ENCODE peak calls at places on chromosomes 7 and 10, in eight cellular contexts. One of them, this sample, is unnamed.

GRCh38 chr10:63707254-63707910 is 186.2 kb downstream of the REEP3 start:
- DNase-seq in astrocyte of the spinal cord: peak
- DNase-seq in fibroblast of pulmonary artery: peak
- DNase-seq in heart right ventricle: peak
- DNase-seq in CD8-positive, alpha-beta memory T cell: no peak
- DNase-seq in fibroblast of lung: peak
- DNase-seq in spleen: no peak
- DNase-seq in GM12865: peak
- DNase-seq in this sample: peak

GRCh38 chr7:115015619-115016018 is 93.7 kb downstream of the MDFIC start:
- DNase-seq in heart right ventricle: no peak
- DNase-seq in GM12865: no peak
- DNase-seq in astrocyte of the spinal cord: peak
- DNase-seq in fibroblast of lung: peak
- DNase-seq in fibroblast of pulmonary artery: peak
- DNase-seq in CD8-positive, alpha-beta memory T cell: no peak
- DNase-seq in spleen: no peak
- DNase-seq in this sample: peak

GRCh38 chr7:42686594-42687156 is 225.2 kb downstream of the C7orf25 start:
- DNase-seq in heart right ventricle: no peak
- DNase-seq in spleen: no peak
- DNase-seq in fibroblast of pulmonary artery: no peak
- DNase-seq in fibroblast of lung: no peak
- DNase-seq in astrocyte of the spinal cord: no peak
- DNase-seq in CD8-positive, alpha-beta memory T cell: no peak
- DNase-seq in GM12865: no peak
- DNase-seq in this sample: no peak

GRCh38 chr7:134875867-134876266 is 96.4 kb downstream of the CALD1 start:
- DNase-seq in CD8-positive, alpha-beta memory T cell: no peak
- DNase-seq in spleen: no peak
- DNase-seq in fibroblast of lung: peak
- DNase-seq in GM12865: no peak
- DNase-seq in fibroblast of pulmonary artery: peak
- DNase-seq in heart right ventricle: no peak
- DNase-seq in astrocyte of the spinal cord: peak
- DNase-seq in this sample: no peak

GRCh38 chr10:33453081-33453850 is 118.8 kb upstream of the NRP1 start:
- DNase-seq in GM12865: no peak
- DNase-seq in fibroblast of pulmonary artery: no peak
- DNase-seq in CD8-positive, alpha-beta memory T cell: no peak
- DNase-seq in fibroblast of lung: no peak
- DNase-seq in astrocyte of the spinal cord: peak
- DNase-seq in spleen: no peak
- DNase-seq in heart right ventricle: no peak
- DNase-seq in this sample: no peak

GRCh38 chr7:153380636-153381035 is 621.1 kb downstream of the ACTR3B start:
- DNase-seq in fibroblast of lung: no peak
- DNase-seq in spleen: no peak
- DNase-seq in astrocyte of the spinal cord: no peak
- DNase-seq in GM12865: no peak
- DNase-seq in fibroblast of pulmonary artery: no peak
- DNase-seq in heart right ventricle: no peak
- DNase-seq in CD8-positive, alpha-beta memory T cell: no peak
- DNase-seq in this sample: no peak

GRCh38 chr10:8137726-8138125 is 83.2 kb downstream of the GATA3 start:
- DNase-seq in fibroblast of pulmonary artery: no peak
- DNase-seq in astrocyte of the spinal cord: no peak
- DNase-seq in CD8-positive, alpha-beta memory T cell: no peak
- DNase-seq in heart right ventricle: no peak
- DNase-seq in spleen: no peak
- DNase-seq in fibroblast of lung: no peak
- DNase-seq in GM12865: peak
- DNase-seq in this sample: no peak

GRCh38 chr10:132676193-132676891 is 109.6 kb downstream of the NKX6-2 start:
- DNase-seq in fibroblast of lung: no peak
- DNase-seq in spleen: peak
- DNase-seq in fibroblast of pulmonary artery: no peak
- DNase-seq in CD8-positive, alpha-beta memory T cell: peak
- DNase-seq in GM12865: no peak
- DNase-seq in astrocyte of the spinal cord: no peak
- DNase-seq in heart right ventricle: no peak
- DNase-seq in this sample: no peak

GRCh38 chr10:103277713-103278299 is 868 bp downstream of the INA start:
- DNase-seq in GM12865: no peak
- DNase-seq in fibroblast of pulmonary artery: no peak
- DNase-seq in fibroblast of lung: no peak
- DNase-seq in heart right ventricle: no peak
- DNase-seq in astrocyte of the spinal cord: no peak
- DNase-seq in CD8-positive, alpha-beta memory T cell: no peak
- DNase-seq in spleen: no peak
- DNase-seq in this sample: no peak

GRCh38 chr10:16967866-16968721 is 150.9 kb upstream of the RSU1 start:
- DNase-seq in heart right ventricle: peak
- DNase-seq in spleen: no peak
- DNase-seq in fibroblast of pulmonary artery: peak
- DNase-seq in CD8-positive, alpha-beta memory T cell: no peak
- DNase-seq in astrocyte of the spinal cord: peak
- DNase-seq in fibroblast of lung: peak
- DNase-seq in GM12865: no peak
- DNase-seq in this sample: no peak

GRCh38 chr10:46019170-46019528 is 11.3 kb downstream of the NCOA4 start:
- DNase-seq in GM12865: no peak
- DNase-seq in heart right ventricle: peak
- DNase-seq in astrocyte of the spinal cord: no peak
- DNase-seq in CD8-positive, alpha-beta memory T cell: no peak
- DNase-seq in spleen: no peak
- DNase-seq in fibroblast of pulmonary artery: no peak
- DNase-seq in fibroblast of lung: no peak
- DNase-seq in this sample: no peak

GRCh38 chr7:135801045-135801693 is 52.6 kb upstream of the FAM180A start:
- DNase-seq in GM12865: peak
- DNase-seq in fibroblast of lung: peak
- DNase-seq in heart right ventricle: peak
- DNase-seq in spleen: no peak
- DNase-seq in CD8-positive, alpha-beta memory T cell: no peak
- DNase-seq in fibroblast of pulmonary artery: peak
- DNase-seq in astrocyte of the spinal cord: peak
- DNase-seq in this sample: peak

GRCh38 chr7:23072043-23072442 is 33.5 kb upstream of the KLHL7 start:
- DNase-seq in fibroblast of lung: peak
- DNase-seq in astrocyte of the spinal cord: peak
- DNase-seq in GM12865: no peak
- DNase-seq in heart right ventricle: no peak
- DNase-seq in CD8-positive, alpha-beta memory T cell: no peak
- DNase-seq in fibroblast of pulmonary artery: peak
- DNase-seq in spleen: no peak
- DNase-seq in this sample: peak

GRCh38 chr10:1044146-1044545 is 4.8 kb downstream of the IDI1 start:
- DNase-seq in fibroblast of lung: no peak
- DNase-seq in CD8-positive, alpha-beta memory T cell: no peak
- DNase-seq in GM12865: peak
- DNase-seq in astrocyte of the spinal cord: no peak
- DNase-seq in fibroblast of pulmonary artery: no peak
- DNase-seq in heart right ventricle: no peak
- DNase-seq in spleen: no peak
- DNase-seq in this sample: no peak

GRCh38 chr10:129658673-129659072 is 191.6 kb downstream of the MGMT start:
- DNase-seq in heart right ventricle: no peak
- DNase-seq in fibroblast of lung: no peak
- DNase-seq in fibroblast of pulmonary artery: no peak
- DNase-seq in GM12865: peak
- DNase-seq in spleen: no peak
- DNase-seq in CD8-positive, alpha-beta memory T cell: no peak
- DNase-seq in astrocyte of the spinal cord: no peak
- DNase-seq in this sample: no peak

GRCh38 chr7:73831656-73832579 is 1.1 kb downstream of the CLDN4 start:
- DNase-seq in astrocyte of the spinal cord: no peak
- DNase-seq in fibroblast of lung: no peak
- DNase-seq in fibroblast of pulmonary artery: no peak
- DNase-seq in heart right ventricle: no peak
- DNase-seq in GM12865: no peak
- DNase-seq in spleen: no peak
- DNase-seq in CD8-positive, alpha-beta memory T cell: no peak
- DNase-seq in this sample: peak

GRCh38 chr10:93309062-93309461 is 173.1 kb downstream of the MYOF start:
- DNase-seq in GM12865: no peak
- DNase-seq in CD8-positive, alpha-beta memory T cell: no peak
- DNase-seq in spleen: no peak
- DNase-seq in heart right ventricle: no peak
- DNase-seq in astrocyte of the spinal cord: peak
- DNase-seq in fibroblast of pulmonary artery: peak
- DNase-seq in fibroblast of lung: peak
- DNase-seq in this sample: no peak

GRCh38 chr10:98318861-98319260 is 50.9 kb upstream of the LOXL4 start:
- DNase-seq in GM12865: no peak
- DNase-seq in CD8-positive, alpha-beta memory T cell: no peak
- DNase-seq in astrocyte of the spinal cord: no peak
- DNase-seq in fibroblast of pulmonary artery: no peak
- DNase-seq in spleen: no peak
- DNase-seq in heart right ventricle: no peak
- DNase-seq in fibroblast of lung: no peak
- DNase-seq in this sample: no peak

GRCh38 chr7:47698386-47698785 is 116.5 kb upstream of the TNS3 start:
- DNase-seq in spleen: no peak
- DNase-seq in fibroblast of lung: no peak
- DNase-seq in CD8-positive, alpha-beta memory T cell: no peak
- DNase-seq in astrocyte of the spinal cord: no peak
- DNase-seq in GM12865: no peak
- DNase-seq in fibroblast of pulmonary artery: no peak
- DNase-seq in heart right ventricle: no peak
- DNase-seq in this sample: no peak

GRCh38 chr7:131026297-131027003 is 292.4 kb upstream of the KLF14 start:
- DNase-seq in GM12865: peak
- DNase-seq in fibroblast of pulmonary artery: peak
- DNase-seq in fibroblast of lung: peak
- DNase-seq in CD8-positive, alpha-beta memory T cell: no peak
- DNase-seq in spleen: no peak
- DNase-seq in heart right ventricle: no peak
- DNase-seq in astrocyte of the spinal cord: peak
- DNase-seq in this sample: peak

GRCh38 chr7:47314728-47315601 is 266.9 kb downstream of the TNS3 start:
- DNase-seq in spleen: no peak
- DNase-seq in CD8-positive, alpha-beta memory T cell: no peak
- DNase-seq in fibroblast of pulmonary artery: peak
- DNase-seq in fibroblast of lung: peak
- DNase-seq in heart right ventricle: peak
- DNase-seq in GM12865: no peak
- DNase-seq in astrocyte of the spinal cord: peak
- DNase-seq in this sample: no peak

GRCh38 chr10:114271779-114272167 is 32.7 kb downstream of the VWA2 start:
- DNase-seq in GM12865: no peak
- DNase-seq in fibroblast of pulmonary artery: peak
- DNase-seq in astrocyte of the spinal cord: peak
- DNase-seq in fibroblast of lung: peak
- DNase-seq in CD8-positive, alpha-beta memory T cell: no peak
- DNase-seq in heart right ventricle: peak
- DNase-seq in spleen: no peak
- DNase-seq in this sample: peak

GRCh38 chr7:42480304-42480665 is 243.3 kb upstream of the GLI3 start:
- DNase-seq in spleen: no peak
- DNase-seq in heart right ventricle: no peak
- DNase-seq in astrocyte of the spinal cord: no peak
- DNase-seq in GM12865: no peak
- DNase-seq in fibroblast of lung: peak
- DNase-seq in fibroblast of pulmonary artery: no peak
- DNase-seq in CD8-positive, alpha-beta memory T cell: no peak
- DNase-seq in this sample: no peak

GRCh38 chr7:111292026-111292430 is 201.1 kb downstream of the LRRN3 start:
- DNase-seq in fibroblast of pulmonary artery: peak
- DNase-seq in heart right ventricle: no peak
- DNase-seq in spleen: no peak
- DNase-seq in CD8-positive, alpha-beta memory T cell: no peak
- DNase-seq in GM12865: no peak
- DNase-seq in astrocyte of the spinal cord: peak
- DNase-seq in fibroblast of lung: peak
- DNase-seq in this sample: no peak

DNA sequence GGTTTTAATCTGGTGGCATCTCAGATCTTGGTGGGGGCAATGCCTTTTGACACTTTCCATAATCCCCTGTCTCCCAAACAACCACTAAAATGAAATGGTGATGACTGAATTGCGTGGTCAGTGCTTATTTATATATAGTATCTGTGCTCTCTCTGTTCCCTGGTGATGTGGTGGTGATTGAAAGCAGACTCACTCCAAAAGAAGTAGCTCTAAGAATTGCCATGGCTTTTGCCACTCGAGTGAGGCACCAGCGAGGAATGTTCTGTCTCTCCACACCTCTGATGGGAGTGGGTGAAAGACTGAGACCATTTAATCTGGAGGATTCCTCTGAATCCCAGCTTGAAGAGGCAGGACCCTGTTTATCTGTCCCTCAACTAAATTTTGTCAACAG is 2.8 kb downstream of the DUSP5 start:
- DNase-seq in astrocyte of the spinal cord: peak
- DNase-seq in fibroblast of lung: peak
- DNase-seq in CD8-positive, alpha-beta memory T cell: no peak
- DNase-seq in heart right ventricle: peak
- DNase-seq in spleen: no peak
- DNase-seq in GM12865: no peak
- DNase-seq in fibroblast of pulmonary artery: peak
- DNase-seq in this sample: no peak
- H3K4me3 ChIP-seq in astrocyte of the spinal cord: peak
- H3K4me3 ChIP-seq in fibroblast of lung: peak
- H3K4me3 ChIP-seq in CD8-positive, alpha-beta memory T cell: no peak
- H3K4me3 ChIP-seq in heart right ventricle: peak
- H3K4me3 ChIP-seq in spleen: peak
- H3K4me3 ChIP-seq in GM12865: peak
- H3K4me3 ChIP-seq in fibroblast of pulmonary artery: peak
- H3K4me3 ChIP-seq in this sample: no peak

GRCh38 chr7:129435414-129435829 is 1.2 kb downstream of the STRIP2 start:
- DNase-seq in GM12865: no peak
- DNase-seq in heart right ventricle: no peak
- DNase-seq in fibroblast of lung: no peak
- DNase-seq in astrocyte of the spinal cord: no peak
- DNase-seq in CD8-positive, alpha-beta memory T cell: no peak
- DNase-seq in fibroblast of pulmonary artery: no peak
- DNase-seq in spleen: no peak
- DNase-seq in this sample: no peak
- H3K4me3 ChIP-seq in GM12865: no peak
- H3K4me3 ChIP-seq in heart right ventricle: peak
- H3K4me3 ChIP-seq in fibroblast of lung: peak
- H3K4me3 ChIP-seq in astrocyte of the spinal cord: peak
- H3K4me3 ChIP-seq in CD8-positive, alpha-beta memory T cell: peak
- H3K4me3 ChIP-seq in fibroblast of pulmonary artery: peak
- H3K4me3 ChIP-seq in spleen: no peak
- H3K4me3 ChIP-seq in this sample: no peak

GRCh38 chr10:44382131-44382858 is 2.6 kb downstream of the CXCL12 start:
- DNase-seq in GM12865: no peak
- DNase-seq in CD8-positive, alpha-beta memory T cell: no peak
- DNase-seq in fibroblast of lung: no peak
- DNase-seq in heart right ventricle: peak
- DNase-seq in spleen: peak
- DNase-seq in astrocyte of the spinal cord: no peak
- DNase-seq in fibroblast of pulmonary artery: no peak
- DNase-seq in this sample: no peak
- H3K4me3 ChIP-seq in GM12865: no peak
- H3K4me3 ChIP-seq in CD8-positive, alpha-beta memory T cell: no peak
- H3K4me3 ChIP-seq in fibroblast of lung: peak
- H3K4me3 ChIP-seq in heart right ventricle: peak
- H3K4me3 ChIP-seq in spleen: peak
- H3K4me3 ChIP-seq in astrocyte of the spinal cord: peak
- H3K4me3 ChIP-seq in fibroblast of pulmonary artery: peak
- H3K4me3 ChIP-seq in this sample: no peak

GRCh38 chr7:122299624-122299934 is 5.0 kb downstream of the FEZF1 start:
- DNase-seq in spleen: no peak
- DNase-seq in fibroblast of lung: no peak
- DNase-seq in astrocyte of the spinal cord: no peak
- DNase-seq in heart right ventricle: no peak
- DNase-seq in fibroblast of pulmonary artery: no peak
- DNase-seq in GM12865: no peak
- DNase-seq in CD8-positive, alpha-beta memory T cell: no peak
- DNase-seq in this sample: no peak
- H3K4me3 ChIP-seq in spleen: no peak
- H3K4me3 ChIP-seq in fibroblast of lung: no peak
- H3K4me3 ChIP-seq in astrocyte of the spinal cord: no peak
- H3K4me3 ChIP-seq in heart right ventricle: no peak
- H3K4me3 ChIP-seq in fibroblast of pulmonary artery: no peak
- H3K4me3 ChIP-seq in GM12865: no peak
- H3K4me3 ChIP-seq in CD8-positive, alpha-beta memory T cell: no peak
- H3K4me3 ChIP-seq in this sample: peak